ENCODE peak calls at places on chromosome 4, in six cellular contexts. Z is ovary, U is cardiac muscle cell, X is sigmoid colon, T is psoas muscle, N is neural progenitor cell. M is an unnamed sample.

GRCh38 chr4:140156529-140157171 is 2.7 kb upstream of the MAML3 start:
- DNase-seq in Z (no peak), U (no peak), X (no peak), T (no peak), N (no peak), M (no peak)

GRCh38 chr4:185847352-185848078 is 35.5 kb upstream of the SORBS2 start:
- DNase-seq in Z (no peak), U (peak; percentile 76), X (no peak), T (no peak), N (no peak), M (no peak)

GRCh38 chr4:177077095-177077494 is 232.6 kb upstream of the NEIL3 start:
- DNase-seq in Z (no peak), U (no peak), X (no peak), T (no peak), N (no peak), M (no peak)

GRCh38 chr4:82524570-82525152 is 37.1 kb downstream of the TMEM150C start:
- DNase-seq in Z (no peak), U (peak; percentile 13), X (no peak), T (no peak), N (no peak), M (no peak)

GRCh38 chr4:6959261-6959660 is 49.6 kb downstream of the TBC1D14 start:
- DNase-seq in Z (no peak), U (no peak), X (no peak), T (no peak), N (no peak), M (no peak)

GRCh38 chr4:149911371-149911770 is 95.7 kb upstream of the IQCM start:
- DNase-seq in Z (no peak), U (no peak), X (no peak), T (no peak), N (no peak), M (no peak)

GRCh38 chr4:96776922-96777510 is 937.1 kb downstream of the PDHA2 start:
- DNase-seq in Z (no peak), U (no peak), X (no peak), T (no peak), N (no peak), M (no peak)

GRCh38 chr4:155085843-155086530 is 122.4 kb upstream of the NPY2R start:
- DNase-seq in Z (no peak), U (peak; percentile 64), X (no peak), T (no peak), N (no peak), M (no peak)

GRCh38 chr4:108356209-108356535 is 187.4 kb upstream of the LEF1 start:
- DNase-seq in Z (no peak), U (no peak), X (no peak), T (no peak), N (no peak), M (no peak)
- H3K27ac ChIP-seq in Z (no peak overlapping the region), U (peak overlapping the region; percentile 40), X (no peak overlapping the region), T (no peak overlapping the region), N (no peak overlapping the region), M (no peak overlapping the region)

GRCh38 chr4:4986856-4987255 is 32.4 kb downstream of the CYTL1 start:
- DNase-seq in Z (no peak), U (no peak), X (no peak), T (no peak), N (no peak), M (no peak)

GRCh38 chr4:4987656-4988055 is 31.6 kb downstream of the CYTL1 start:
- DNase-seq in Z (no peak), U (no peak), X (no peak), T (no peak), N (no peak), M (no peak)

GRCh38 chr4:4985036-4985435 is 34.2 kb downstream of the CYTL1 start:
- DNase-seq in Z (no peak), U (no peak), X (no peak), T (no peak), N (no peak), M (no peak)

GRCh38 chr4:4984186-4984585 is 35.1 kb downstream of the CYTL1 start:
- DNase-seq in Z (no peak), U (no peak), X (no peak), T (no peak), N (no peak), M (no peak)

DNA sequence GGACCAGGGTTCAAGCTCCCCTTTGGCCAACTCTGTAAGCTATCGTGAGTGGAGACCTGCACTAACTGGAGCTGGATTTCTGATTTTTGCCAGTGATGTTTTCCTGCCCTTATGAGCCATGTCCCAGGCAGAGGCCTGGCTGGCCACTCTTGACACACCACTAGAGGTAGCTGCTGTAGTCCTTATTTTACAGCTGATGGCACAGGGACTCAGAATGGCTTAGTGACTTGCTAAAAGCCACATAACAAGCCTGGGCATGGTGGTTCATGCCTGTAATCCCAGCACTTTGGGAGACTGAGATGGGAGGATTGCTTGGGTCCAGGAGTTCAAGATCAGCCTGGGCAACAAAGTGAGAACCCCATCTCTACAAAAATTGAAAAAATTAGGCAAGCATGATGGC is 33.4 kb downstream of the CYTL1 start:
- DNase-seq in Z (no peak), U (no peak), X (no peak), T (no peak), N (peak; percentile 42), M (no peak)
- H3K27ac ChIP-seq in Z (no peak overlapping the region), U (no peak overlapping the region), X (no peak overlapping the region), T (no peak overlapping the region), N (no peak overlapping the region), M (no peak overlapping the region)

DNA sequence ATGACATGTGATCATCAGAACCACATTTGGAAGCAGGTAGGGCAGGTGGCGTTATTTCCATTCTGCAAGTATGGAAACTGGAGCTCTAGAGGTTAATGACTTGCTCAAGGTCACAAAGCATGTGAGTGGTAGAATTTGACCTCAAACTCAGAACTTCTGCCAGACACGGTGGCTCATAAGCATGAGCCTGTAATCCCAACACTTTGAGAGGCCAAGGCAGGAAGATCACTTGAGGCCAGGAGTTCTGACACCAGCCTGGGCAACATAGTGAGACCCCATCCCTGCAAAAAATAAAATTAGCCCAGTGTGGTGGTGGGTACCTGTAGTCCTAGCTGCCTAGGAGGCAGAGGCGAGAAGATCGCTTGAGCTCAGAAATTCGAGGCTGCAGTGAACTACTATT is 139.2 kb downstream of the PALLD start:
- DNase-seq in Z (no peak), U (no peak), X (no peak), T (no peak), N (no peak), M (no peak)
- H3K27ac ChIP-seq in Z (peak overlapping the region; percentile 47), U (no peak overlapping the region), X (peak overlapping the region; percentile 93), T (peak overlapping the region; percentile 77), N (no peak overlapping the region), M (no peak overlapping the region)

DNA sequence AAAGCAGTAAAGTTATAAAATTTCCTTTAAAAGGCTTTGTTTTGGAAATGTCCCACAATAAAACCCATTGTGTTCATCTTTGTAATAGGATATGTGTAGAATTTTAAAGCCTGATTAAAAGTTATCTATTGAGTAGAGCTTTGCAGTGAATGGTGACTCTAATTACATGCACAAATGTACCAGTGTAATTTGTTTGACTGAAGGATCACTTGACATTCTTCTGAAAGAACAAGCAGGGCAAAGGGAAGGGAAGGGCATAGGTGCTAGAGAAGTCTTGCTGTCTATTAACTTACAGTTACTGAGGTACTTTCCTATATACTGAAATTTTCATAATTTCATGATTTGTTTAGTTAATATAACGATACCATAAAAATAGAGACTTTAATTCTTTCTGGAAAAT is 70.8 kb downstream of the STIM2 start:
- DNase-seq in Z (no peak), U (no peak), X (no peak), T (no peak), N (no peak), M (no peak)
- H3K27ac ChIP-seq in Z (no peak overlapping the region), U (no peak overlapping the region), X (no peak overlapping the region), T (no peak overlapping the region), N (no peak overlapping the region), M (no peak overlapping the region)